ENCODE peak calls at places on chromosomes 4 and X, in eight cellular contexts. O is kidney, R is astrocyte of the spinal cord, Q is WERI-Rb-1, A is retinal pigment epithelial cell, M is heart left ventricle, W is GM06990, U is endothelial cell. C is an unnamed sample.

GRCh38 chrX:71493111-71493613 is 39.7 kb upstream of the OGT start:
- DNase-seq in U (no peak), Q (no peak), W (no peak), R (no peak), A (peak; percentile 18), O (no peak), M (no peak), C (no peak)

GRCh38 chr4:151021637-151022334 is 6.7 kb upstream of the LRBA start:
- DNase-seq in U (no peak), R (no peak), A (no peak), O (no peak), Q (no peak), W (no peak), M (no peak), C (no peak)

GRCh38 chrX:72269671-72270251 is 7.3 kb downstream of the RPS4X start:
- DNase-seq in Q (no peak), A (no peak), U (no peak), O (no peak), W (no peak), R (peak; percentile 79), M (no peak), C (no peak)

GRCh38 chrX:154353172-154353843 is 21.1 kb downstream of the FLNA start:
- DNase-seq in W (no peak), U (no peak), R (no peak), Q (no peak), O (no peak), M (no peak), A (no peak), C (no peak)

GRCh38 chrX:23822397-23822796 is 39.4 kb downstream of the SAT1 start:
- DNase-seq in O (no peak), Q (no peak), W (no peak), U (no peak), R (peak; percentile 38), A (no peak), M (no peak), C (no peak)

GRCh38 chr4:40003986-40004385 is 26.3 kb upstream of the PDS5A start:
- DNase-seq in O (no peak), Q (no peak), A (no peak), U (no peak), W (no peak), R (peak; percentile 5), M (no peak), C (no peak)

GRCh38 chr4:88202443-88202842 is 44.0 kb upstream of the ABCG2 start:
- DNase-seq in W (no peak), O (no peak), U (no peak), M (no peak), R (no peak), Q (no peak), A (no peak), C (no peak)

GRCh38 chr4:111449657-111450056 is 695.6 kb upstream of the FAM241A start:
- DNase-seq in U (no peak), Q (no peak), W (no peak), M (no peak), A (no peak), R (no peak), O (no peak), C (no peak)

GRCh38 chr4:100797791-100798190 is 280.0 kb upstream of the EMCN start:
- DNase-seq in A (no peak), U (no peak), W (no peak), M (no peak), R (no peak), Q (no peak), O (no peak), C (no peak)

GRCh38 chr4:98657531-98658286 is 702 bp downstream of the TSPAN5 start:
- DNase-seq in A (peak; percentile 42), O (peak; percentile 73), R (peak; percentile 75), W (peak; percentile 12), U (peak; percentile 39), M (peak; percentile 63), Q (peak; percentile 82), C (no peak)

GRCh38 chr4:28557755-28558154 is 1697.1 kb downstream of the STIM2 start:
- DNase-seq in R (peak; percentile 1), U (no peak), W (no peak), A (no peak), M (no peak), O (no peak), Q (no peak), C (no peak)

DNA sequence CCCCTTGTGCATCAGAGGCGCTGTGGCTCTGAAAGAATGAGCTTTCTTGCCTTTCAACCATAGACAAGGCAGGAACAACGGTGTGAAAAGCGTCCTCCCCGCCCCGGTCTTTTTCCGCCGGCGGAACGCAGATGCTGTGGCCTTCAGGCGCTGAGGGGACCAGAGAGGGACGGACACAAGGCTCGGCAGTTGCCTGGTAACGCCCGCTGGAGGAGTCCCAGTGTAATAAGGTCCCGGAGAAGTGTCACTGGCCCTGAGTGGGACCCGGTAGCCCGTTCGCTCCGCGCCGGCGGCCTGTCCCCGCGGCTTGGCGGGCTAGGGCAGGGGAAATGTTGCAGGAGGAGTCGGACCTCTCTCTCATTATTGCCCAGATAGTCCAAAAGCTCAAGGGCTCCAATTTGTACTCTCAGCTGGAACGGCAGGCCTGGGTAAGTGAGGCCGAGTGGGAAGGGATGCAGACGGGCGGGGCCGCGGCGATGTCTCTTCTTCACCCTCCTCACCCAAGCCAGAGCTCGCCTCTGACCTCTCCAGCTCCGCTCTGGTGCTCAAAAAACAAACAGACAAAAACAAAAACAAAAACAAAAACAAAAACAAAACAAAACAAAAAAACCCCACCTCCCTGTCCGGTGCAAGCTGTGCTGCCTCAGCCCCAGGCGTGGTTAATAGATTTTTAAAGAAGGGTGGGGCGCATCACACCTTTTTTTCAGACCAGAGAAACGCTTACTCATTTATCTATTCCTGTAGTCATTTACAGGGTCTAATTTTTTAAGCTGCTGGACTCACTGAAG is at the start of gene TBC1D19:
- DNase-seq in M (peak; percentile 92), A (peak; percentile 58), R (peak; percentile 91), O (peak; percentile 96), W (peak; percentile 90), U (peak; percentile 79), Q (peak; percentile 93), C (peak; percentile 96)
- TF ChIP-seq CTCF in M (no peak), A (no peak), R (no peak), O (no peak), W (no peak), U (no peak), Q (no peak), C (peak; percentile 39)

GRCh38 chr4:76515975-76516853 is 81.2 kb downstream of the SHROOM3 start:
- DNase-seq in A (no peak), R (no peak), M (no peak), U (no peak), O (no peak), Q (no peak), W (peak; percentile 59), C (no peak)

GRCh38 chr4:76512000-76512399 is 77.0 kb downstream of the SHROOM3 start:
- DNase-seq in M (no peak), Q (no peak), R (no peak), W (no peak), A (no peak), U (no peak), O (no peak), C (no peak)

GRCh38 chr4:76518241-76518640 is 83.2 kb downstream of the SHROOM3 start:
- DNase-seq in M (no peak), O (no peak), Q (no peak), A (no peak), R (peak; percentile 32), W (no peak), U (no peak), C (no peak)

GRCh38 chr4:76514087-76514486 is 79.1 kb downstream of the SHROOM3 start:
- DNase-seq in R (no peak), A (no peak), O (no peak), U (no peak), W (no peak), M (no peak), Q (no peak), C (no peak)

DNA sequence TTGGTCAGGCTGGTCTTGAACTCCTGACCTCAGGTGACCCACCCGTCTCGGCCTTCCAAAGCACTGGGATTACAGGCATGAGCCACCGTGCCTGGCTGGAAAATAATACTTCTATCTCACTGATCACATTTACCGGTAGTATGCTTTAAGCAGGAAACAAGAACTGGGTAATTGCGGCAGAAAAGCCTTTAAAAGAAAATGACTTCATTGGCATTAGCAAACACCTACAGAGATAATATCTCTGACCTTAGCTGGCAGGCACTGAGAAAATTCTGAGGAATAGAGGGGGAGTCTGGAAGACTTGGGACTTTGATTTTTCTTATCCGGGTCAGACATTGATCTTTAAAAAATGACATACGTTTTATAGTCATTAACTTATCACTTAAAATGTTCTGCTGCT is 78.5 kb downstream of the SHROOM3 start:
- DNase-seq in O (no peak), Q (no peak), A (no peak), M (no peak), U (no peak), R (no peak), W (no peak), C (no peak)
- TF ChIP-seq CTCF in O (no peak), Q (no peak), A (no peak), M (no peak), U (no peak), R (no peak), W (no peak), C (no peak)

GRCh38 chrX:145178268-145178667 is 69.0 kb upstream of the SPANXN1 start:
- DNase-seq in W (no peak), O (no peak), R (no peak), Q (no peak), A (no peak), M (no peak), U (no peak), C (no peak)
- TF ChIP-seq CTCF in W (peak; percentile 9), O (no peak), R (peak; percentile 9), Q (no peak), A (peak; percentile 11), M (peak; percentile 31), U (no peak), C (peak; percentile 65)

GRCh38 chr4:134001057-134001456 is 200.5 kb downstream of the PABPC4L start:
- DNase-seq in A (no peak), U (no peak), W (no peak), Q (no peak), R (no peak), M (no peak), O (no peak), C (no peak)
- TF ChIP-seq CTCF in A (no peak), U (no peak), W (no peak), Q (no peak), R (no peak), M (no peak), O (no peak), C (no peak)